ENCODE peak calls at places on chromosomes 6 and 20, in six cellular contexts. T is effector memory CD4-positive, alpha-beta T cell; L is heart left ventricle; D is cardiac muscle cell; H is stomach; W is aorta. M is an unnamed sample.

GRCh38 chr20:4451487-4451886 is 270.2 kb upstream of the PRND start:
- DNase-seq in T (no peak), L (no peak), D (no peak), H (no peak), W (no peak), M (peak; percentile 13)

GRCh38 chr6:133241901-133242760 is 974 bp downstream of the EYA4 start:
- DNase-seq in T (no peak), L (peak; percentile 63), D (peak; percentile 43), H (no peak), W (no peak), M (no peak)

GRCh38 chr20:20210943-20211273 is 157.0 kb upstream of the INSM1 start:
- DNase-seq in T (no peak), L (no peak), D (no peak), H (no peak), W (no peak), M (no peak)

GRCh38 chr6:348860-349396 is 42.6 kb upstream of the IRF4 start:
- DNase-seq in T (no peak), L (peak; percentile 61), D (no peak), H (no peak), W (peak; percentile 54), M (no peak)

GRCh38 chr6:158707826-158708225 is 58.0 kb downstream of the SYTL3 start:
- DNase-seq in T (no peak), L (no peak), D (no peak), H (peak; percentile 64), W (no peak), M (no peak)

GRCh38 chr6:15429146-15430110 is 183.6 kb downstream of the JARID2 start:
- DNase-seq in T (no peak), L (no peak), D (no peak), H (no peak), W (no peak), M (no peak)

GRCh38 chr6:63452117-63452516 is 120.2 kb upstream of the LOC128125822 start:
- DNase-seq in T (no peak), L (no peak), D (no peak), H (no peak), W (no peak), M (no peak)

GRCh38 chr6:52724406-52725121 is 38.7 kb downstream of the GSTA2 start:
- DNase-seq in T (peak; percentile 1), L (peak; percentile 81), D (peak; percentile 71), H (peak; percentile 82), W (peak; percentile 93), M (peak; percentile 76)

GRCh38 chr6:10384064-10384317 is 30.9 kb downstream of the TFAP2A start:
- DNase-seq in T (no peak), L (no peak), D (no peak), H (no peak), W (no peak), M (no peak)

GRCh38 chr20:17646901-17647301 is 35.1 kb downstream of the RRBP1 start:
- DNase-seq in T (no peak), L (peak; percentile 14), D (no peak), H (no peak), W (peak; percentile 30), M (no peak)

GRCh38 chr6:10180138-10181074 is 234.5 kb downstream of the TFAP2A start:
- DNase-seq in T (no peak), L (no peak), D (no peak), H (no peak), W (no peak), M (no peak)

GRCh38 chr6:110562316-110562915 is 86.0 kb upstream of the SLC22A16 start:
- DNase-seq in T (no peak), L (no peak), D (no peak), H (no peak), W (no peak), M (no peak)

GRCh38 chr20:58875541-58876134 is 23.1 kb downstream of the GNAS start:
- DNase-seq in T (no peak), L (no peak), D (no peak), H (no peak), W (no peak), M (no peak)

GRCh38 chr6:7819641-7820040 is 90.9 kb downstream of the TXNDC5 start:
- DNase-seq in T (no peak), L (no peak), D (no peak), H (no peak), W (no peak), M (no peak)

GRCh38 chr6:9225441-9225871 is 790.1 kb upstream of the SLC35B3 start:
- DNase-seq in T (no peak), L (no peak), D (no peak), H (no peak), W (no peak), M (no peak)

GRCh38 chr6:4371207-4371921 is 236.0 kb upstream of the ECI2 start:
- DNase-seq in T (no peak), L (no peak), D (peak; percentile 84), H (peak; percentile 57), W (peak; percentile 77), M (no peak)

GRCh38 chr6:24357336-24358218 is at the start of gene DCDC2:
- DNase-seq in T (peak; percentile 17), L (peak; percentile 56), D (peak; percentile 9), H (peak; percentile 82), W (peak; percentile 49), M (peak; percentile 92)

GRCh38 chr6:110738899-110739365 is 76.3 kb downstream of the CDK19 start:
- DNase-seq in T (no peak), L (no peak), D (no peak), H (no peak), W (peak; percentile 53), M (no peak)

GRCh38 chr6:97621111-97621510 is 338.1 kb upstream of the MMS22L start:
- DNase-seq in T (no peak), L (no peak), D (no peak), H (no peak), W (no peak), M (no peak)

GRCh38 chr20:47857994-47858557 is 72.8 kb upstream of the SULF2 start:
- DNase-seq in T (no peak), L (no peak), D (no peak), H (no peak), W (peak; percentile 59), M (no peak)

GRCh38 chr6:157614026-157614484 is 209.0 kb upstream of the SNX9 start:
- DNase-seq in T (no peak), L (no peak), D (no peak), H (no peak), W (no peak), M (no peak)

GRCh38 chr6:34200340-34200971 is 36.2 kb upstream of the HMGA1 start:
- DNase-seq in T (no peak), L (no peak), D (no peak), H (no peak), W (no peak), M (no peak)

GRCh38 chr6:34205466-34205865 is 31.2 kb upstream of the HMGA1 start:
- DNase-seq in T (no peak), L (no peak), D (no peak), H (no peak), W (no peak), M (no peak)

GRCh38 chr6:34204693-34205092 is 32.0 kb upstream of the HMGA1 start:
- DNase-seq in T (no peak), L (no peak), D (no peak), H (no peak), W (no peak), M (no peak)

GRCh38 chr6:34201455-34202098 is 35.1 kb upstream of the HMGA1 start:
- DNase-seq in T (no peak), L (no peak), D (no peak), H (no peak), W (no peak), M (no peak)

GRCh38 chr6:34202329-34203201 is 34.1 kb upstream of the HMGA1 start:
- DNase-seq in T (no peak), L (peak; percentile 62), D (no peak), H (no peak), W (no peak), M (no peak)
- H3K27ac ChIP-seq in T (no peak overlapping the region), L (no peak overlapping the region), D (no peak overlapping the region), H (no peak overlapping the region), W (no peak overlapping the region), M (no peak overlapping the region)

DNA sequence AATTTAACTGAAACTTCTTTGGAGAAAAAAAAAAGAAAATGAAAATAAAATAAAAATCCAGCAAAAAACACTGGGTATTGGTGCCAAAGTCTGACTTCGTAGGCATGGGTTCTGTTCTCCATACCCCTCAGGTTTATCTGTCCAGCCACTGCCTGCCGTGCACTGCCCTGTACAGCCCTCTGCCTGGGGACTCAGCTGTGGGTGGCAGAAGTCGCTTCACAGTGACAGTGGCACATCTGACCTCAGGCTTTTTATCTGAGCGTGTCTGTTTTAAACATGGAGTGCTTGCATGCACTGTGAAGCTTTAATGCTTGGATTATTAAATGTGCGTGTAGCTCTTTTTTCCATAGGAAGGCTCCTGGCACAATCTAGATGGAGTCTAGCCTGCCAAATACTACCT is 375.4 kb downstream of the UTRN start:
- DNase-seq in T (no peak), L (no peak), D (no peak), H (no peak), W (no peak), M (no peak)
- H3K4me3 ChIP-seq in T (no peak overlapping the region), L (no peak overlapping the region), D (no peak overlapping the region), H (no peak overlapping the region), W (no peak overlapping the region), M (no peak overlapping the region)

GRCh38 chr6:142846459-142846831 is 98.5 kb downstream of the HIVEP2 start:
- DNase-seq in T (no peak), L (no peak), D (no peak), H (no peak), W (no peak), M (no peak)

GRCh38 chr6:142845143-142845571 is 99.8 kb downstream of the HIVEP2 start:
- DNase-seq in T (no peak), L (no peak), D (no peak), H (no peak), W (no peak), M (no peak)

GRCh38 chr6:142845624-142846458 is 99.1 kb downstream of the HIVEP2 start:
- DNase-seq in T (peak; percentile 43), L (peak; percentile 96), D (peak; percentile 94), H (peak; percentile 84), W (peak; percentile 83), M (peak; percentile 81)

GRCh38 chr6:142848156-142848555 is 96.8 kb downstream of the HIVEP2 start:
- DNase-seq in T (no peak), L (no peak), D (no peak), H (no peak), W (no peak), M (no peak)

DNA sequence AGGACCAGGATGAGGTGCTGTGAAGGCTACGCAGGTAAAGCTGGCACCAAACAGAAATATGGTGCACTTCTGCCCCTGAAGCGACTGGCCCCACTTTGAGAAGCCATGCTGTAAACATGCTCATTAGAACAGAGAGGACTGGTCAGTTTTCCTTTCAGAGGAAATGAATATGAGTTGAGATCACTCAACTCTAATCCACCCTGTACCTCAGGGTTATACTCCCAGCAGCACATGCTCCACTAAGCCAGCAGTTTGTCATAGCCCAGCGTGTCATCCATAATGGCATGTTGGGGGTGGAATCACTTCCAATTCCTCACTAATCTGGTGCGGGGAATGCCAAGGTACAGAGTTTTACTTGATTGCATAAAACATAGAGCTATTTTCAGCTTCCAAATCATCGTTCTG is 98.1 kb downstream of the HIVEP2 start:
- DNase-seq in T (no peak), L (no peak), D (no peak), H (no peak), W (no peak), M (no peak)
- H3K27ac ChIP-seq in T (peak overlapping the region; percentile 95), L (peak overlapping the region; percentile 88), D (peak overlapping the region; percentile 85), H (peak overlapping the region; percentile 57), W (no peak overlapping the region), M (peak overlapping the region; percentile 45)

DNA sequence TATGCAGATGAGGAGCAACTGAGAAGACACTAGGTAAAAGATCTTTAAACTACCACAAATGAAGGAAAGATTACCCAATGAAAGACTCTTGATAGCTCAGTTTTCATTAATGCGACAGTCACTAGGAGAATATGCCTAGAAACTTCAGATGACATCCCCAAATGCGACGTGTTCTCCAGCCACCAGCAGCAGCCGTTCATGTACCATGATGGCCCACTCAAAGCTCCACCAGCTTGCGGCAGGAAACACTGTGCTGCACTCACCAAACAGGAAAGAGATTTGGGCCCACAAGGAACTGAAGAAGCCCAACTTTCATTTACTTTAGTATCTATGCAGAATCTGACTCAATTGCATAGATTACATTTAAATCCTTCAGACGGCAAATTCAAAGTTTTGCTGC is 7.5 kb downstream of the DIDO1 start:
- DNase-seq in T (peak; percentile 45), L (no peak), D (no peak), H (no peak), W (no peak), M (no peak)
- H3K4me3 ChIP-seq in T (peak overlapping the region; percentile 20), L (no peak overlapping the region), D (no peak overlapping the region), H (no peak overlapping the region), W (no peak overlapping the region), M (no peak overlapping the region)